ENCODE peak calls at places on chromosome 11, in six cellular contexts. One of them, this sample, is unnamed.

GRCh38 chr11:134864968-134865305 is 452.9 kb upstream of the B3GAT1 start:
- DNase-seq in astrocyte of the cerebellum: no peak
- DNase-seq in HCT116: no peak
- DNase-seq in GM12865: no peak
- DNase-seq in coronary artery: peak
- DNase-seq in activated CD8-positive, alpha-beta T cell treated with anti-CD3 and anti-CD28 coated beads for 36 hours: no peak
- DNase-seq in this sample: no peak

GRCh38 chr11:68213135-68213515 is at the start of gene KMT5B:
- DNase-seq in HCT116: peak
- DNase-seq in activated CD8-positive, alpha-beta T cell treated with anti-CD3 and anti-CD28 coated beads for 36 hours: peak
- DNase-seq in coronary artery: no peak
- DNase-seq in astrocyte of the cerebellum: peak
- DNase-seq in GM12865: peak
- DNase-seq in this sample: peak

GRCh38 chr11:75346912-75347647 is 4.4 kb downstream of the ARRB1 start:
- DNase-seq in GM12865: no peak
- DNase-seq in astrocyte of the cerebellum: no peak
- DNase-seq in HCT116: no peak
- DNase-seq in coronary artery: peak
- DNase-seq in activated CD8-positive, alpha-beta T cell treated with anti-CD3 and anti-CD28 coated beads for 36 hours: no peak
- DNase-seq in this sample: no peak

GRCh38 chr11:38138972-38139371 is 1540.9 kb upstream of the RAG2 start:
- DNase-seq in GM12865: no peak
- DNase-seq in activated CD8-positive, alpha-beta T cell treated with anti-CD3 and anti-CD28 coated beads for 36 hours: no peak
- DNase-seq in astrocyte of the cerebellum: no peak
- DNase-seq in HCT116: no peak
- DNase-seq in coronary artery: no peak
- DNase-seq in this sample: no peak

GRCh38 chr11:31810779-31811647 is at the start of gene PAX6:
- DNase-seq in HCT116: peak
- DNase-seq in astrocyte of the cerebellum: peak
- DNase-seq in coronary artery: no peak
- DNase-seq in GM12865: peak
- DNase-seq in activated CD8-positive, alpha-beta T cell treated with anti-CD3 and anti-CD28 coated beads for 36 hours: peak
- DNase-seq in this sample: no peak

GRCh38 chr11:131773626-131774025 is 403.2 kb downstream of the NTM start:
- DNase-seq in astrocyte of the cerebellum: no peak
- DNase-seq in GM12865: no peak
- DNase-seq in activated CD8-positive, alpha-beta T cell treated with anti-CD3 and anti-CD28 coated beads for 36 hours: no peak
- DNase-seq in HCT116: no peak
- DNase-seq in coronary artery: no peak
- DNase-seq in this sample: no peak

GRCh38 chr11:29324328-29324727 is 692.5 kb downstream of the KCNA4 start:
- DNase-seq in GM12865: no peak
- DNase-seq in activated CD8-positive, alpha-beta T cell treated with anti-CD3 and anti-CD28 coated beads for 36 hours: no peak
- DNase-seq in HCT116: no peak
- DNase-seq in astrocyte of the cerebellum: no peak
- DNase-seq in coronary artery: no peak
- DNase-seq in this sample: no peak

GRCh38 chr11:64000026-64000739 is 13.9 kb downstream of the OTUB1 start:
- DNase-seq in HCT116: no peak
- DNase-seq in activated CD8-positive, alpha-beta T cell treated with anti-CD3 and anti-CD28 coated beads for 36 hours: peak
- DNase-seq in astrocyte of the cerebellum: peak
- DNase-seq in GM12865: peak
- DNase-seq in coronary artery: no peak
- DNase-seq in this sample: no peak

GRCh38 chr11:69172674-69173073 is 16.9 kb downstream of the SMIM38 start:
- DNase-seq in GM12865: peak
- DNase-seq in HCT116: peak
- DNase-seq in activated CD8-positive, alpha-beta T cell treated with anti-CD3 and anti-CD28 coated beads for 36 hours: no peak
- DNase-seq in coronary artery: no peak
- DNase-seq in astrocyte of the cerebellum: no peak
- DNase-seq in this sample: no peak

GRCh38 chr11:35009191-35009940 is 92.9 kb downstream of the PDHX start:
- DNase-seq in astrocyte of the cerebellum: peak
- DNase-seq in HCT116: peak
- DNase-seq in GM12865: no peak
- DNase-seq in coronary artery: no peak
- DNase-seq in activated CD8-positive, alpha-beta T cell treated with anti-CD3 and anti-CD28 coated beads for 36 hours: no peak
- DNase-seq in this sample: no peak

GRCh38 chr11:119982517-119983239 is 155.2 kb downstream of the TRIM29 start:
- DNase-seq in HCT116: no peak
- DNase-seq in astrocyte of the cerebellum: no peak
- DNase-seq in GM12865: no peak
- DNase-seq in coronary artery: no peak
- DNase-seq in activated CD8-positive, alpha-beta T cell treated with anti-CD3 and anti-CD28 coated beads for 36 hours: no peak
- DNase-seq in this sample: no peak

GRCh38 chr11:8231979-8232378 is 31.7 kb downstream of the LMO1 start:
- DNase-seq in HCT116: no peak
- DNase-seq in GM12865: no peak
- DNase-seq in coronary artery: no peak
- DNase-seq in astrocyte of the cerebellum: no peak
- DNase-seq in activated CD8-positive, alpha-beta T cell treated with anti-CD3 and anti-CD28 coated beads for 36 hours: no peak
- DNase-seq in this sample: no peak

GRCh38 chr11:57174656-57175055 is 7.1 kb upstream of the LRRC55 start:
- DNase-seq in coronary artery: no peak
- DNase-seq in activated CD8-positive, alpha-beta T cell treated with anti-CD3 and anti-CD28 coated beads for 36 hours: no peak
- DNase-seq in astrocyte of the cerebellum: no peak
- DNase-seq in GM12865: no peak
- DNase-seq in HCT116: no peak
- DNase-seq in this sample: no peak

GRCh38 chr11:120660024-120660565 is 148.5 kb downstream of the GRIK4 start:
- DNase-seq in astrocyte of the cerebellum: no peak
- DNase-seq in activated CD8-positive, alpha-beta T cell treated with anti-CD3 and anti-CD28 coated beads for 36 hours: peak
- DNase-seq in coronary artery: no peak
- DNase-seq in GM12865: peak
- DNase-seq in HCT116: peak
- DNase-seq in this sample: no peak

GRCh38 chr11:1732421-1733008 is 17.9 kb downstream of the IFITM10 start:
- DNase-seq in activated CD8-positive, alpha-beta T cell treated with anti-CD3 and anti-CD28 coated beads for 36 hours: no peak
- DNase-seq in coronary artery: no peak
- DNase-seq in astrocyte of the cerebellum: no peak
- DNase-seq in GM12865: no peak
- DNase-seq in HCT116: no peak
- DNase-seq in this sample: no peak

GRCh38 chr11:120839846-120840402 is 184.0 kb upstream of the TBCEL start:
- DNase-seq in HCT116: no peak
- DNase-seq in astrocyte of the cerebellum: no peak
- DNase-seq in GM12865: peak
- DNase-seq in coronary artery: no peak
- DNase-seq in activated CD8-positive, alpha-beta T cell treated with anti-CD3 and anti-CD28 coated beads for 36 hours: no peak
- DNase-seq in this sample: no peak

GRCh38 chr11:19101803-19102520 is 15.0 kb upstream of the ZDHHC13 start:
- DNase-seq in activated CD8-positive, alpha-beta T cell treated with anti-CD3 and anti-CD28 coated beads for 36 hours: no peak
- DNase-seq in coronary artery: no peak
- DNase-seq in GM12865: no peak
- DNase-seq in HCT116: no peak
- DNase-seq in astrocyte of the cerebellum: no peak
- DNase-seq in this sample: no peak

GRCh38 chr11:130478204-130478701 is 29.8 kb downstream of the ADAMTS15 start:
- DNase-seq in GM12865: no peak
- DNase-seq in coronary artery: peak
- DNase-seq in activated CD8-positive, alpha-beta T cell treated with anti-CD3 and anti-CD28 coated beads for 36 hours: no peak
- DNase-seq in astrocyte of the cerebellum: peak
- DNase-seq in HCT116: no peak
- DNase-seq in this sample: peak

GRCh38 chr11:6563121-6563619 is 40.2 kb downstream of the RRP8 start:
- DNase-seq in astrocyte of the cerebellum: no peak
- DNase-seq in HCT116: no peak
- DNase-seq in activated CD8-positive, alpha-beta T cell treated with anti-CD3 and anti-CD28 coated beads for 36 hours: no peak
- DNase-seq in coronary artery: no peak
- DNase-seq in GM12865: no peak
- DNase-seq in this sample: no peak

GRCh38 chr11:31689559-31689958 is 121.6 kb downstream of the PAX6 start:
- DNase-seq in astrocyte of the cerebellum: no peak
- DNase-seq in coronary artery: no peak
- DNase-seq in GM12865: no peak
- DNase-seq in activated CD8-positive, alpha-beta T cell treated with anti-CD3 and anti-CD28 coated beads for 36 hours: no peak
- DNase-seq in HCT116: no peak
- DNase-seq in this sample: no peak

GRCh38 chr11:9251306-9251705 is 13.8 kb downstream of the DENND5A start:
- DNase-seq in coronary artery: no peak
- DNase-seq in HCT116: no peak
- DNase-seq in activated CD8-positive, alpha-beta T cell treated with anti-CD3 and anti-CD28 coated beads for 36 hours: no peak
- DNase-seq in GM12865: peak
- DNase-seq in astrocyte of the cerebellum: no peak
- DNase-seq in this sample: no peak

GRCh38 chr11:3950996-3951662 is 95.7 kb downstream of the STIM1 start:
- DNase-seq in GM12865: no peak
- DNase-seq in HCT116: no peak
- DNase-seq in coronary artery: no peak
- DNase-seq in astrocyte of the cerebellum: peak
- DNase-seq in activated CD8-positive, alpha-beta T cell treated with anti-CD3 and anti-CD28 coated beads for 36 hours: no peak
- DNase-seq in this sample: peak

GRCh38 chr11:133064152-133064877 is 468.0 kb downstream of the OPCML start:
- DNase-seq in HCT116: no peak
- DNase-seq in astrocyte of the cerebellum: peak
- DNase-seq in coronary artery: peak
- DNase-seq in activated CD8-positive, alpha-beta T cell treated with anti-CD3 and anti-CD28 coated beads for 36 hours: peak
- DNase-seq in GM12865: no peak
- DNase-seq in this sample: peak

GRCh38 chr11:3207530-3208189 is 11.0 kb downstream of the MRGPRG start:
- DNase-seq in coronary artery: no peak
- DNase-seq in GM12865: no peak
- DNase-seq in activated CD8-positive, alpha-beta T cell treated with anti-CD3 and anti-CD28 coated beads for 36 hours: no peak
- DNase-seq in HCT116: no peak
- DNase-seq in astrocyte of the cerebellum: no peak
- DNase-seq in this sample: no peak

GRCh38 chr11:44597358-44598009 is 32.0 kb downstream of the CD82 start:
- DNase-seq in GM12865: no peak
- DNase-seq in astrocyte of the cerebellum: no peak
- DNase-seq in coronary artery: no peak
- DNase-seq in activated CD8-positive, alpha-beta T cell treated with anti-CD3 and anti-CD28 coated beads for 36 hours: no peak
- DNase-seq in HCT116: no peak
- DNase-seq in this sample: no peak

DNA sequence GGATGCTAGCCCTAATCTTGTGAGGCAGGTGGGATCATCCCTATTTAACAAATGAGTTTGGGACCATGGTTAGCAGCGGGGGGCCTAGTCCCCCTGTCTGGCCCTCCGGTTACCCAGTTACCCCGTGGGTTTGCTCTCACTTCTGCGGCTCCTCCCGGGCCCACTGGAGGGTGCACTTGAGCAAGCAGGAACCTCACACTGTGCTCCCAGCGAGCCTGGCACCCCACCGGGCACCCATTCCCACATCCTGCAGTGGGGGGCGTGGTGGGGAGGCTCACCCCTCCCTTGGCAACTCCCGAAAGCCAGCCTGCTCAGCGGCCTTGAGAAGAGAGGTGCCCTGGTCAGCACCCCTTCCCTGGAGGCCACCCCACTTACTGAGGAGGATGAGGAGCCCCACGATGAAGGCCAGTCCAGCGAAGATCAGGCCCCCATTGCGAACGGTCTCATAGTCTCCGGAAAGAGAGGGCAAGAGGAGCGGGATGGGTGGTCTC is 2.5 kb downstream of the FXYD2 start:
- DNase-seq in activated CD8-positive, alpha-beta T cell treated with anti-CD3 and anti-CD28 coated beads for 36 hours: peak
- DNase-seq in GM12865: peak
- DNase-seq in astrocyte of the cerebellum: no peak
- DNase-seq in coronary artery: peak
- DNase-seq in HCT116: no peak
- DNase-seq in this sample: no peak
- TF ChIP-seq CTCF in activated CD8-positive, alpha-beta T cell treated with anti-CD3 and anti-CD28 coated beads for 36 hours: peak
- TF ChIP-seq CTCF in GM12865: peak
- TF ChIP-seq CTCF in astrocyte of the cerebellum: peak
- TF ChIP-seq CTCF in coronary artery: no peak
- TF ChIP-seq CTCF in HCT116: no peak
- TF ChIP-seq CTCF in this sample: peak

DNA sequence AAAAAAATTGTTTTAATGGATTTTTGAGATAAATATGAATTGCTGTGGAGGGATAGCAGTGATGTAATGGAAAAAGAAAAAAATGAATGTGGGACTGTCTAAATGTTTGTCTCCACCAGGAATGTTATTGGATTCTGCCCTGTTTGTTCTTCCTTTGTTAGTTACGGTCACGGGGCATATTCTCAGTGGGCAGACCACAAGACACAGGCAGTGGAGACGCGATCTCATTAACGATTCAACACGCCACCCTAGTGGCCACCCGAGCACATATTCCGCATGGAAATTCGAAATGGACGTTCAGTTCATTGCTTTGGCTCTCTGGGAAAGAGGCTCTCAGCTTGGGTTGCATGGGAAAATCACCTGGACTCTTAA is 151.8 kb upstream of the TTC12 start:
- DNase-seq in HCT116: no peak
- DNase-seq in activated CD8-positive, alpha-beta T cell treated with anti-CD3 and anti-CD28 coated beads for 36 hours: no peak
- DNase-seq in astrocyte of the cerebellum: peak
- DNase-seq in GM12865: no peak
- DNase-seq in coronary artery: no peak
- DNase-seq in this sample: no peak
- TF ChIP-seq CTCF in HCT116: no peak
- TF ChIP-seq CTCF in activated CD8-positive, alpha-beta T cell treated with anti-CD3 and anti-CD28 coated beads for 36 hours: no peak
- TF ChIP-seq CTCF in astrocyte of the cerebellum: peak
- TF ChIP-seq CTCF in GM12865: no peak
- TF ChIP-seq CTCF in coronary artery: no peak
- TF ChIP-seq CTCF in this sample: no peak

DNA sequence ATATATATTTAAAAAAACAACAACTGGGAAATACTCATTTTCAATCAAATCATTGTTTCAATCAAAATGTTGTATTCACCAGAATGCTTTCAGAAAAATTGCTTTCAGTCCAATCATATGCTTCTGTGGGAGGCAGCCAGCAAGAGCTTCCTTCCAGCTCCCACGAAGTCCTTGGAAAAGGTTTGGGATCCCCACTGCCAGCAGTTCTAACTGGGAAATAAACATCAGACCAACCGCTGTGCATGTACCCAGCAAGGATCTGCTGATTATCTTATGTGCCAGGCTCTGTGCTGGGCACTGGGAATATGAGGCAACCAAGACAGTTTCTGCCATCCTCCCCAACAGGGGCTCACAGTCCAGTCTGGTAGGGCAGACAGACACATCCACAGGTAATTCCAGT is 10.8 kb downstream of the RPS13 start:
- DNase-seq in HCT116: no peak
- DNase-seq in coronary artery: no peak
- DNase-seq in activated CD8-positive, alpha-beta T cell treated with anti-CD3 and anti-CD28 coated beads for 36 hours: no peak
- DNase-seq in astrocyte of the cerebellum: no peak
- DNase-seq in GM12865: no peak
- DNase-seq in this sample: no peak
- TF ChIP-seq CTCF in HCT116: no peak
- TF ChIP-seq CTCF in coronary artery: no peak
- TF ChIP-seq CTCF in activated CD8-positive, alpha-beta T cell treated with anti-CD3 and anti-CD28 coated beads for 36 hours: no peak
- TF ChIP-seq CTCF in astrocyte of the cerebellum: no peak
- TF ChIP-seq CTCF in GM12865: no peak
- TF ChIP-seq CTCF in this sample: no peak

DNA sequence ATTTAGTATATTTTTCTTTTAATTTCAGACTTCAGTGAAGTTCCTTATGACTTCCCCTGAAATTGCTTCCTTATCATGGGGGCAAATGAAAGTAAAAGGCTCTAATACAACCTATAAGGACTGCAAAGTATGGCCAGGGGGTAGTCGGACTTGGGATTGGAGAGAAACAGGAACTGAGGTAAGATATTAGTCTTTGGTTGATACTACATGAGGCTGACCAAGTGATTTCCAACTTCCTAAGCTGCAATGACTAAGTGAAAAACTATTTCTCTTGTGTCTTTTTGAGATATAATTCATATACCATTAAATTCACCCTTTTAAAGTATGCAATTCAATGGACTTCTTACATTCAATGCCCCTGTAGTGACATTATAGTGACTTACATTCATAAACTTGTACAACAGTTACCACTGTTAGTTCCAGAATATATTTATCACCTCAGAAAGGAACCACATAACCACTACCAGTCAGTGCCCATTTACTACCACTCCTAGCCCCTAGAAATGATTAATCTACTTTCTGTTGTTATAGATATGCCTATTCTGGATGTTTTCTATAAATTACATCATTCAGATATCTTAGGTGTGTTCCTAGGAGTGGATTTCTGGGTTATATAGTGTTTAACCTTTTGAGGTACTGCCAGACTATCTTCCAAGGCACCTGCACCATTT is 21.6 kb downstream of the AAMDC start:
- DNase-seq in astrocyte of the cerebellum: no peak
- DNase-seq in GM12865: no peak
- DNase-seq in coronary artery: no peak
- DNase-seq in activated CD8-positive, alpha-beta T cell treated with anti-CD3 and anti-CD28 coated beads for 36 hours: no peak
- DNase-seq in HCT116: no peak
- DNase-seq in this sample: no peak
- TF ChIP-seq CTCF in astrocyte of the cerebellum: no peak
- TF ChIP-seq CTCF in GM12865: no peak
- TF ChIP-seq CTCF in coronary artery: no peak
- TF ChIP-seq CTCF in activated CD8-positive, alpha-beta T cell treated with anti-CD3 and anti-CD28 coated beads for 36 hours: no peak
- TF ChIP-seq CTCF in HCT116: no peak
- TF ChIP-seq CTCF in this sample: no peak

This sample was measured in AG04450.